ENCODE peak calls at places on chromosomes 2 and 18, in six cellular contexts. I, F, Y, P, T and V are unnamed samples.

GRCh38 chr2:100957971-100958653 is 44.0 kb upstream of the RPL31 start:
- DNase-seq in I (no peak), F (no peak), Y (no peak), P (no peak), T (no peak), V (no peak)

GRCh38 chr18:70022636-70023035 is 75.0 kb upstream of the CD226 start:
- DNase-seq in I (no peak), F (no peak), Y (no peak), P (no peak), T (no peak), V (no peak)

GRCh38 chr2:20223345-20224190 is 1.4 kb downstream of the SDC1 start:
- DNase-seq in I (peak; percentile 48), F (no peak), Y (peak; percentile 73), P (peak; percentile 66), T (no peak), V (peak; percentile 75)

GRCh38 chr2:181313845-181314244 is 143.3 kb upstream of the ITGA4 start:
- DNase-seq in I (no peak), F (no peak), Y (no peak), P (no peak), T (no peak), V (no peak)

GRCh38 chr2:156087875-156088274 is 244.6 kb downstream of the NR4A2 start:
- DNase-seq in I (no peak), F (no peak), Y (no peak), P (no peak), T (no peak), V (no peak)

GRCh38 chr2:96763511-96764252 is 3.0 kb downstream of the CNNM4 start:
- DNase-seq in I (no peak), F (no peak), Y (peak; percentile 74), P (no peak), T (no peak), V (peak; percentile 75)

GRCh38 chr2:226189061-226189460 is 610.6 kb downstream of the IRS1 start:
- DNase-seq in I (no peak), F (no peak), Y (no peak), P (no peak), T (no peak), V (no peak)

GRCh38 chr18:13520306-13520705 is 206.1 kb downstream of the FAM210A start:
- DNase-seq in I (no peak), F (no peak), Y (no peak), P (no peak), T (no peak), V (no peak)

GRCh38 chr2:50729306-50730105 is 302.4 kb downstream of the NRXN1 start:
- DNase-seq in I (no peak), F (no peak), Y (no peak), P (no peak), T (no peak), V (no peak)

GRCh38 chr2:167181134-167181533 is 292.9 kb downstream of the XIRP2 start:
- DNase-seq in I (no peak), F (no peak), Y (no peak), P (no peak), T (no peak), V (no peak)

GRCh38 chr18:7133181-7133580 is 15.6 kb upstream of the LAMA1 start:
- DNase-seq in I (no peak), F (no peak), Y (peak; percentile 2), P (no peak), T (no peak), V (no peak)

GRCh38 chr2:145284551-145284950 is 764.6 kb upstream of the ZEB2 start:
- DNase-seq in I (no peak), F (no peak), Y (no peak), P (no peak), T (no peak), V (no peak)

GRCh38 chr2:68768951-68769350 is 34.3 kb downstream of the ARHGAP25 start:
- DNase-seq in I (no peak), F (no peak), Y (no peak), P (no peak), T (no peak), V (no peak)

GRCh38 chr2:216698895-216699294 is 3.5 kb upstream of the IGFBP5 start:
- DNase-seq in I (no peak), F (no peak), Y (peak; percentile 51), P (no peak), T (no peak), V (peak; percentile 76)

GRCh38 chr2:207156045-207156444 is 9.7 kb downstream of the KLF7 start:
- DNase-seq in I (no peak), F (no peak), Y (no peak), P (no peak), T (no peak), V (no peak)

GRCh38 chr2:67215214-67215613 is 181.9 kb upstream of the ETAA1 start:
- DNase-seq in I (peak; percentile 58), F (no peak), Y (no peak), P (peak; percentile 83), T (no peak), V (peak; percentile 41)

GRCh38 chr2:120735750-120736170 is at the start of gene GLI2:
- DNase-seq in I (peak; percentile 78), F (no peak), Y (peak; percentile 80), P (peak; percentile 59), T (no peak), V (peak; percentile 88)

GRCh38 chr2:144470819-144471218 is 49.1 kb downstream of the ZEB2 start:
- DNase-seq in I (no peak), F (no peak), Y (no peak), P (no peak), T (no peak), V (no peak)

GRCh38 chr18:11004951-11005350 is 144.4 kb downstream of the PIEZO2 start:
- DNase-seq in I (no peak), F (no peak), Y (no peak), P (no peak), T (no peak), V (no peak)

GRCh38 chr2:176103634-176104337 is 3.3 kb upstream of the HOXD11 start:
- DNase-seq in I (no peak), F (no peak), Y (no peak), P (no peak), T (no peak), V (no peak)

GRCh38 chr18:10487161-10487560 is 32.7 kb downstream of the APCDD1 start:
- DNase-seq in I (no peak), F (no peak), Y (no peak), P (no peak), T (no peak), V (no peak)

GRCh38 chr2:232316382-232317190 is 62.0 kb upstream of the ALPP start:
- DNase-seq in I (no peak), F (no peak), Y (no peak), P (no peak), T (no peak), V (no peak)

GRCh38 chr2:157732596-157732995 is 103.9 kb upstream of the ACVR1C start:
- DNase-seq in I (no peak), F (no peak), Y (no peak), P (no peak), T (no peak), V (no peak)

GRCh38 chr2:129910446-129911362 is 68.8 kb upstream of the RAB6C start:
- DNase-seq in I (no peak), F (no peak), Y (no peak), P (no peak), T (no peak), V (no peak)

GRCh38 chr2:37599688-37600525 is 71.5 kb downstream of the CDC42EP3 start:
- DNase-seq in I (no peak), F (peak; percentile 37), Y (no peak), P (no peak), T (peak; percentile 82), V (no peak)